ENCODE peak calls at places on chromosomes 5 and 9, in four cellular contexts. L is glutamatergic neuron, T is RWPE1, B is endothelial cell. O is an unnamed sample.

GRCh38 chr9:93118863-93119702 is 15.0 kb downstream of the NINJ1 start:
- DNase-seq in L (peak), T (no peak), B (no peak), O (no peak)

GRCh38 chr5:162768962-162769464 is 668.4 kb upstream of the CCNG1 start:
- DNase-seq in L (peak), T (no peak), B (no peak), O (no peak)

GRCh38 chr5:57816108-57816507 is 333.5 kb upstream of the ACTBL2 start:
- DNase-seq in L (no peak), T (peak), B (no peak), O (peak)

GRCh38 chr5:157273131-157273556 is 7.2 kb downstream of the CYFIP2 start:
- DNase-seq in L (no peak), T (no peak), B (no peak), O (no peak)

GRCh38 chr5:149730620-149731331 is 666 bp downstream of the PPARGC1B start:
- DNase-seq in L (peak), T (peak), B (peak), O (peak)

GRCh38 chr5:150166193-150167162 is at the start of gene CDX1:
- DNase-seq in L (no peak), T (no peak), B (no peak), O (no peak)

GRCh38 chr9:18796871-18797270 is 236.1 kb downstream of the SAXO1 start:
- DNase-seq in L (no peak), T (no peak), B (no peak), O (no peak)

GRCh38 chr9:92647671-92648446 is 22.1 kb downstream of the IPPK start:
- DNase-seq in L (no peak), T (no peak), B (no peak), O (no peak)

GRCh38 chr9:86507119-86507731 is 153.0 kb upstream of the TUT7 start:
- DNase-seq in L (no peak), T (no peak), B (no peak), O (no peak)

GRCh38 chr9:133953621-133953975 is 38.5 kb downstream of the VAV2 start:
- DNase-seq in L (no peak), T (no peak), B (no peak), O (no peak)

GRCh38 chr9:6106576-6107339 is 91.3 kb upstream of the RANBP6 start:
- DNase-seq in L (no peak), T (no peak), B (peak), O (peak)
- TF ChIP-seq CTCF in L (no peak), T (peak), B (no peak), O (peak)

GRCh38 chr9:105171589-105171988 is 72.9 kb upstream of the SLC44A1 start:
- DNase-seq in L (no peak), T (no peak), B (no peak), O (no peak)

GRCh38 chr9:105176194-105176593 is 68.3 kb upstream of the SLC44A1 start:
- DNase-seq in L (no peak), T (no peak), B (no peak), O (no peak)

GRCh38 chr9:105172393-105172792 is 72.1 kb upstream of the SLC44A1 start:
- DNase-seq in L (no peak), T (no peak), B (no peak), O (no peak)

GRCh38 chr9:105173306-105173705 is 71.1 kb upstream of the SLC44A1 start:
- DNase-seq in L (peak), T (no peak), B (no peak), O (no peak)

GRCh38 chr9:105173836-105174235 is 70.6 kb upstream of the SLC44A1 start:
- DNase-seq in L (no peak), T (no peak), B (no peak), O (no peak)
- TF ChIP-seq CTCF in L (no peak), T (no peak), B (no peak), O (no peak)

DNA sequence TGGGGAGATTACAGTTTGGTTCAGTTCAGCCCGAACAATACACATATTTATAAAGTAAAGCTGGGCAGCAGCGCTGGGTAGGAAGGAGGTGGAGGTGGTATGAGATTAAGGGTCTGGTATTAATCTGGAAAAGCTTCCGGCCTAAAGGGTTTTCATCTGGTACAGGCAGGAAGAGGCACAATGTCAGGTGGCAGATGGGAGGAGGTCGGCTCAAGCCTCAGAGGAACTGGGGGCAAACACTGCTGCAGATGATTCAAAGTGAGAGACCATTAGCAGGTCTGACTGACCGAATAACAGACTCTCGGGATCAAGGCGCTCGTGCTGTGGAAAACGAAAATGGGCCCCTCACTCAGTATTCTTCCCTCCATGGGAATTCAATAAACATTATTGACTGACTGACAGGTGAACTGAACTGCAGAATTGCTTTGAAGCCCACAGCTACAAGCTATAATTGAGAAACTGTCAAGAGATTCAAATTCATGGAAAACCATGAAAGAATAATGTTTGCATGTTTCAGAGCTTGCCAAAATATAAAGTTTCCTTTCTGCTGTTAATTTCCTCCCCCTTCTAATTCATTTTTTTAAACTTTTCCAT is 75.3 kb downstream of the TMEM167A start:
- DNase-seq in L (peak), T (no peak), B (no peak), O (no peak)
- TF ChIP-seq CTCF in L (no peak), T (no peak), B (no peak), O (no peak)

GRCh38 chr5:181173027-181173419 is 25.6 kb downstream of the OR2V2 start:
- DNase-seq in L (no peak), T (peak), B (no peak), O (no peak)
- TF ChIP-seq CTCF in L (no peak), T (peak), B (no peak), O (no peak)

GRCh38 chr5:115625579-115626443 is at the start of gene TMED7:
- DNase-seq in L (peak), T (peak), B (peak), O (peak)
- TF ChIP-seq CTCF in L (no peak), T (no peak), B (peak), O (no peak)

O was measured in Calu3.